ENCODE peak calls at places on chromosomes 11 and 22, in seven cellular contexts. One of them, this sample, is unnamed.

GRCh38 chr11:17986007-17986710 is 26.7 kb downstream of the SERGEF start:
- DNase-seq in colonic mucosa: no peak
- DNase-seq in thoracic aorta: no peak
- DNase-seq in adrenal gland: no peak
- DNase-seq in transverse colon: no peak
- DNase-seq in neural progenitor cell: no peak
- DNase-seq in left ventricle myocardium inferior: peak; percentile 28
- DNase-seq in this sample: no peak

GRCh38 chr22:50505776-50506610 is 1.5 kb downstream of the LMF2 start:
- DNase-seq in left ventricle myocardium inferior: no peak
- DNase-seq in thoracic aorta: no peak
- DNase-seq in neural progenitor cell: no peak
- DNase-seq in colonic mucosa: no peak
- DNase-seq in transverse colon: no peak
- DNase-seq in adrenal gland: no peak
- DNase-seq in this sample: peak; percentile 52

GRCh38 chr22:37887610-37888378 is 18.3 kb upstream of the MICALL1 start:
- DNase-seq in thoracic aorta: no peak
- DNase-seq in neural progenitor cell: peak; percentile 56
- DNase-seq in colonic mucosa: peak; percentile 36
- DNase-seq in left ventricle myocardium inferior: no peak
- DNase-seq in adrenal gland: peak; percentile 43
- DNase-seq in transverse colon: no peak
- DNase-seq in this sample: no peak

GRCh38 chr22:23622634-23623033 is 9.5 kb downstream of the DRICH1 start:
- DNase-seq in left ventricle myocardium inferior: no peak
- DNase-seq in neural progenitor cell: peak; percentile 22
- DNase-seq in colonic mucosa: no peak
- DNase-seq in transverse colon: no peak
- DNase-seq in adrenal gland: no peak
- DNase-seq in thoracic aorta: no peak
- DNase-seq in this sample: no peak

GRCh38 chr11:16895306-16895705 is 118.9 kb downstream of the PLEKHA7 start:
- DNase-seq in adrenal gland: no peak
- DNase-seq in thoracic aorta: no peak
- DNase-seq in colonic mucosa: no peak
- DNase-seq in transverse colon: no peak
- DNase-seq in neural progenitor cell: no peak
- DNase-seq in left ventricle myocardium inferior: no peak
- DNase-seq in this sample: no peak

GRCh38 chr11:105372214-105372613 is 232.6 kb upstream of the CARD18 start:
- DNase-seq in left ventricle myocardium inferior: no peak
- DNase-seq in neural progenitor cell: no peak
- DNase-seq in colonic mucosa: no peak
- DNase-seq in adrenal gland: no peak
- DNase-seq in thoracic aorta: no peak
- DNase-seq in transverse colon: no peak
- DNase-seq in this sample: no peak

GRCh38 chr11:116387623-116388022 is 385.2 kb downstream of the BUD13 start:
- DNase-seq in neural progenitor cell: no peak
- DNase-seq in adrenal gland: no peak
- DNase-seq in thoracic aorta: no peak
- DNase-seq in colonic mucosa: no peak
- DNase-seq in left ventricle myocardium inferior: no peak
- DNase-seq in transverse colon: no peak
- DNase-seq in this sample: no peak

GRCh38 chr22:21933413-21933812 is 19.2 kb downstream of the PPM1F start:
- DNase-seq in colonic mucosa: no peak
- DNase-seq in thoracic aorta: no peak
- DNase-seq in left ventricle myocardium inferior: no peak
- DNase-seq in neural progenitor cell: no peak
- DNase-seq in transverse colon: no peak
- DNase-seq in adrenal gland: no peak
- DNase-seq in this sample: peak; percentile 63

GRCh38 chr22:40654522-40655167 is 18.1 kb upstream of the MRTFA start:
- DNase-seq in transverse colon: peak; percentile 37
- DNase-seq in thoracic aorta: no peak
- DNase-seq in adrenal gland: peak; percentile 71
- DNase-seq in left ventricle myocardium inferior: peak; percentile 68
- DNase-seq in colonic mucosa: no peak
- DNase-seq in neural progenitor cell: no peak
- DNase-seq in this sample: no peak

GRCh38 chr22:21972293-21972779 is 10.3 kb downstream of the TOP3B start:
- DNase-seq in left ventricle myocardium inferior: no peak
- DNase-seq in transverse colon: peak; percentile 32
- DNase-seq in neural progenitor cell: peak; percentile 66
- DNase-seq in thoracic aorta: no peak
- DNase-seq in adrenal gland: no peak
- DNase-seq in colonic mucosa: peak; percentile 45
- DNase-seq in this sample: no peak

GRCh38 chr11:37124384-37124783 is 526.3 kb upstream of the RAG2 start:
- DNase-seq in colonic mucosa: no peak
- DNase-seq in adrenal gland: no peak
- DNase-seq in thoracic aorta: no peak
- DNase-seq in transverse colon: no peak
- DNase-seq in neural progenitor cell: no peak
- DNase-seq in left ventricle myocardium inferior: no peak
- DNase-seq in this sample: no peak

GRCh38 chr11:28245131-28245530 is 136.9 kb downstream of the METTL15 start:
- DNase-seq in transverse colon: no peak
- DNase-seq in adrenal gland: no peak
- DNase-seq in left ventricle myocardium inferior: no peak
- DNase-seq in colonic mucosa: no peak
- DNase-seq in thoracic aorta: no peak
- DNase-seq in neural progenitor cell: no peak
- DNase-seq in this sample: no peak

GRCh38 chr11:91163619-91164451 is 941.0 kb upstream of the CHORDC1 start:
- DNase-seq in left ventricle myocardium inferior: no peak
- DNase-seq in transverse colon: no peak
- DNase-seq in neural progenitor cell: no peak
- DNase-seq in adrenal gland: peak; percentile 33
- DNase-seq in thoracic aorta: no peak
- DNase-seq in colonic mucosa: no peak
- DNase-seq in this sample: no peak

GRCh38 chr11:27124514-27125264 is 84.1 kb downstream of the BBOX1 start:
- DNase-seq in transverse colon: no peak
- DNase-seq in neural progenitor cell: no peak
- DNase-seq in thoracic aorta: no peak
- DNase-seq in adrenal gland: no peak
- DNase-seq in colonic mucosa: no peak
- DNase-seq in left ventricle myocardium inferior: no peak
- DNase-seq in this sample: no peak

GRCh38 chr22:36493690-36494110 is 12.3 kb upstream of the TXN2 start:
- DNase-seq in left ventricle myocardium inferior: peak; percentile 39
- DNase-seq in thoracic aorta: no peak
- DNase-seq in neural progenitor cell: no peak
- DNase-seq in transverse colon: peak; percentile 61
- DNase-seq in adrenal gland: no peak
- DNase-seq in colonic mucosa: peak; percentile 26
- DNase-seq in this sample: no peak

GRCh38 chr11:65525659-65526480 is 987 bp downstream of the SCYL1 start:
- DNase-seq in adrenal gland: no peak
- DNase-seq in thoracic aorta: no peak
- DNase-seq in neural progenitor cell: no peak
- DNase-seq in colonic mucosa: no peak
- DNase-seq in left ventricle myocardium inferior: no peak
- DNase-seq in transverse colon: no peak
- DNase-seq in this sample: no peak
- H3K4me1 ChIP-seq in adrenal gland: peaks cover 32% of the 10 kb centered on the region
- H3K4me1 ChIP-seq in thoracic aorta: peaks cover 26% of the 10 kb centered on the region
- H3K4me1 ChIP-seq in neural progenitor cell: peaks cover 17% of the 10 kb centered on the region
- H3K4me1 ChIP-seq in colonic mucosa: peaks cover 13% of the 10 kb centered on the region
- H3K4me1 ChIP-seq in left ventricle myocardium inferior: peaks cover 30% of the 10 kb centered on the region
- H3K4me1 ChIP-seq in transverse colon: peaks cover 11% of the 10 kb centered on the region
- H3K4me1 ChIP-seq in this sample: no peaks in the 10 kb centered on the region

GRCh38 chr11:61533039-61533375 is 24.5 kb downstream of the LRRC10B start:
- DNase-seq in colonic mucosa: no peak
- DNase-seq in adrenal gland: no peak
- DNase-seq in neural progenitor cell: no peak
- DNase-seq in thoracic aorta: no peak
- DNase-seq in transverse colon: no peak
- DNase-seq in left ventricle myocardium inferior: no peak
- DNase-seq in this sample: no peak

GRCh38 chr11:61529537-61530225 is 21.1 kb downstream of the LRRC10B start:
- DNase-seq in colonic mucosa: no peak
- DNase-seq in left ventricle myocardium inferior: peak; percentile 66
- DNase-seq in thoracic aorta: no peak
- DNase-seq in adrenal gland: peak; percentile 71
- DNase-seq in transverse colon: no peak
- DNase-seq in neural progenitor cell: no peak
- DNase-seq in this sample: peak; percentile 53

GRCh38 chr11:61533401-61533800 is 24.9 kb downstream of the LRRC10B start:
- DNase-seq in adrenal gland: no peak
- DNase-seq in colonic mucosa: peak; percentile 71
- DNase-seq in transverse colon: peak; percentile 64
- DNase-seq in left ventricle myocardium inferior: no peak
- DNase-seq in thoracic aorta: no peak
- DNase-seq in neural progenitor cell: no peak
- DNase-seq in this sample: no peak

GRCh38 chr11:61532136-61533038 is 23.8 kb downstream of the LRRC10B start:
- DNase-seq in transverse colon: peak; percentile 61
- DNase-seq in neural progenitor cell: peak; percentile 76
- DNase-seq in colonic mucosa: peak; percentile 72
- DNase-seq in thoracic aorta: no peak
- DNase-seq in adrenal gland: peak; percentile 55
- DNase-seq in left ventricle myocardium inferior: no peak
- DNase-seq in this sample: peak; percentile 71

DNA sequence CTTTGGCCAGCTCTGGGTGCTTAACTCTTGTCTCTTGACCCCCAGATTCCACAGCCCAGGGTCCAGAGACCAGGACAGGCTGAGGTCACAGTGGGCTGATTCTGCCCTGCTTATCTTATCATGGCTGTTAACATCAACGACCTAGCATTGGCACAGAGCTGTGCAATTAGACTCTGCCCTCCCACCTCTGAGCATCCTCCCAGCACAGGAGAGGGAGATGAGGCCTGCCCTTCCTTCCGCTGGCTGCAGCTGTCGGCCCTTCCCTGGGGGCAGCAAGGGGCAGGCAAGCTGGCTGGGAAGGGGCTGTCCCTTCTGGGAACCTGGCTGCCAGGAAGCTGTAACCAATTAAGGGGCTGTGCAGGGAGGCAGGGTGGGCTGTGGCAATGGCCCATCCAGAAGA is 22.5 kb downstream of the LRRC10B start:
- DNase-seq in transverse colon: no peak
- DNase-seq in thoracic aorta: no peak
- DNase-seq in adrenal gland: no peak
- DNase-seq in colonic mucosa: no peak
- DNase-seq in neural progenitor cell: no peak
- DNase-seq in left ventricle myocardium inferior: no peak
- DNase-seq in this sample: no peak
- H3K27ac ChIP-seq in transverse colon: no peak overlapping the region
- H3K27ac ChIP-seq in thoracic aorta: no peak overlapping the region
- H3K27ac ChIP-seq in adrenal gland: no peak overlapping the region
- H3K27ac ChIP-seq in colonic mucosa: no peak overlapping the region
- H3K27ac ChIP-seq in neural progenitor cell: no peak overlapping the region
- H3K27ac ChIP-seq in left ventricle myocardium inferior: no peak overlapping the region
- H3K27ac ChIP-seq in this sample: no peak overlapping the region

GRCh38 chr11:14308114-14308896 is 50.7 kb downstream of the RRAS2 start:
- DNase-seq in thoracic aorta: no peak
- DNase-seq in neural progenitor cell: peak; percentile 53
- DNase-seq in adrenal gland: no peak
- DNase-seq in transverse colon: no peak
- DNase-seq in left ventricle myocardium inferior: no peak
- DNase-seq in colonic mucosa: no peak
- DNase-seq in this sample: no peak

GRCh38 chr11:14306481-14306880 is 52.5 kb downstream of the RRAS2 start:
- DNase-seq in adrenal gland: no peak
- DNase-seq in colonic mucosa: no peak
- DNase-seq in neural progenitor cell: peak; percentile 11
- DNase-seq in left ventricle myocardium inferior: no peak
- DNase-seq in transverse colon: no peak
- DNase-seq in thoracic aorta: no peak
- DNase-seq in this sample: no peak

GRCh38 chr11:14305649-14306048 is 53.3 kb downstream of the RRAS2 start:
- DNase-seq in transverse colon: no peak
- DNase-seq in left ventricle myocardium inferior: no peak
- DNase-seq in thoracic aorta: no peak
- DNase-seq in colonic mucosa: no peak
- DNase-seq in adrenal gland: no peak
- DNase-seq in neural progenitor cell: no peak
- DNase-seq in this sample: no peak

GRCh38 chr11:14300661-14301304 is 58.2 kb downstream of the RRAS2 start:
- DNase-seq in transverse colon: peak; percentile 48
- DNase-seq in adrenal gland: peak; percentile 73
- DNase-seq in left ventricle myocardium inferior: no peak
- DNase-seq in neural progenitor cell: peak; percentile 75
- DNase-seq in colonic mucosa: peak; percentile 58
- DNase-seq in thoracic aorta: peak; percentile 6
- DNase-seq in this sample: peak; percentile 26

DNA sequence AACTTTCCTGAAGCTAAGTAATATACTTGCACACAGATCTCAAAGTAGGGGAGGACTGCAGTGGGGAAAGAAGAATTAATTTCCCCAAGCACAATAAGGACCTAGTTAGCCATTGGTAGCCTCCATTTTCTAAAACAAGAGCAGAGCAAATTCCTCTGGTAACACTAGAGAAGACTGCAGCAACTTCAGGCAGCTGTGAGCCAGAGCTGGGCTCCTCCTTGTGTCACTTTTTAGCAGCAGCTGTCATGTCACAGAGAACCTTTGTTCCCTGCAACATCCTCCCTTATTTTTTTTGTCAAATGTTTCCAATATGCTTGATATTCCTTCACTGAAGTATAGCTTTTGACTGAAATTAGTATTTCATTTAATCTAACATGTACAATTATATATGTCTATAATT is 54.4 kb downstream of the RRAS2 start:
- DNase-seq in neural progenitor cell: peak; percentile 36
- DNase-seq in colonic mucosa: no peak
- DNase-seq in adrenal gland: no peak
- DNase-seq in left ventricle myocardium inferior: no peak
- DNase-seq in transverse colon: no peak
- DNase-seq in thoracic aorta: no peak
- DNase-seq in this sample: no peak
- H3K4me1 ChIP-seq in neural progenitor cell: peaks cover 19% of the 10 kb centered on the region
- H3K4me1 ChIP-seq in colonic mucosa: peaks cover 16% of the 10 kb centered on the region
- H3K4me1 ChIP-seq in adrenal gland: peaks cover 1% of the 10 kb centered on the region
- H3K4me1 ChIP-seq in left ventricle myocardium inferior: peaks cover 48% of the 10 kb centered on the region
- H3K4me1 ChIP-seq in transverse colon: peaks cover 10% of the 10 kb centered on the region
- H3K4me1 ChIP-seq in thoracic aorta: peaks cover 33% of the 10 kb centered on the region
- H3K4me1 ChIP-seq in this sample: peaks cover 15% of the 10 kb centered on the region

GRCh38 chr11:133809525-133810178 is 35.7 kb downstream of the SPATA19 start:
- DNase-seq in transverse colon: no peak
- DNase-seq in neural progenitor cell: peak; percentile 65
- DNase-seq in left ventricle myocardium inferior: no peak
- DNase-seq in thoracic aorta: no peak
- DNase-seq in adrenal gland: no peak
- DNase-seq in colonic mucosa: no peak
- DNase-seq in this sample: no peak

GRCh38 chr11:133811850-133812685 is 33.2 kb downstream of the SPATA19 start:
- DNase-seq in neural progenitor cell: no peak
- DNase-seq in colonic mucosa: no peak
- DNase-seq in transverse colon: no peak
- DNase-seq in left ventricle myocardium inferior: no peak
- DNase-seq in thoracic aorta: no peak
- DNase-seq in adrenal gland: no peak
- DNase-seq in this sample: no peak

GRCh38 chr11:133808393-133809140 is 36.7 kb downstream of the SPATA19 start:
- DNase-seq in transverse colon: no peak
- DNase-seq in thoracic aorta: no peak
- DNase-seq in colonic mucosa: no peak
- DNase-seq in neural progenitor cell: no peak
- DNase-seq in adrenal gland: no peak
- DNase-seq in left ventricle myocardium inferior: no peak
- DNase-seq in this sample: no peak

GRCh38 chr11:133810179-133810550 is 35.1 kb downstream of the SPATA19 start:
- DNase-seq in thoracic aorta: no peak
- DNase-seq in neural progenitor cell: no peak
- DNase-seq in adrenal gland: no peak
- DNase-seq in left ventricle myocardium inferior: no peak
- DNase-seq in colonic mucosa: no peak
- DNase-seq in transverse colon: no peak
- DNase-seq in this sample: no peak

GRCh38 chr11:133810766-133811165 is 34.5 kb downstream of the SPATA19 start:
- DNase-seq in colonic mucosa: no peak
- DNase-seq in transverse colon: no peak
- DNase-seq in thoracic aorta: no peak
- DNase-seq in adrenal gland: no peak
- DNase-seq in neural progenitor cell: no peak
- DNase-seq in left ventricle myocardium inferior: no peak
- DNase-seq in this sample: no peak
- H3K27ac ChIP-seq in colonic mucosa: no peak overlapping the region
- H3K27ac ChIP-seq in transverse colon: no peak overlapping the region
- H3K27ac ChIP-seq in thoracic aorta: no peak overlapping the region
- H3K27ac ChIP-seq in adrenal gland: no peak overlapping the region
- H3K27ac ChIP-seq in neural progenitor cell: no peak overlapping the region
- H3K27ac ChIP-seq in left ventricle myocardium inferior: no peak overlapping the region
- H3K27ac ChIP-seq in this sample: no peak overlapping the region